ENCODE peak calls at places on chromosome 15, in seven cellular contexts. R is PC-9; T is GM13977; N is fibroblast of the aortic adventitia; V is sigmoid colon; X is bronchial epithelial cell; G is CD4-positive, alpha-beta T cell. Q is an unnamed sample.

GRCh38 chr15:89912674-89913396 is at the start of gene ARPIN:
- DNase-seq in R (no peak), T (no peak), N (peak; percentile 47), V (peak; percentile 82), X (no peak), G (no peak), Q (peak; percentile 78)

GRCh38 chr15:95495033-95495541 is 835.4 kb upstream of the NR2F2 start:
- DNase-seq in R (no peak), T (no peak), N (peak; percentile 34), V (no peak), X (no peak), G (no peak), Q (no peak)

GRCh38 chr15:81161215-81161673 is 27.2 kb downstream of the CFAP161 start:
- DNase-seq in R (no peak), T (no peak), N (no peak), V (no peak), X (no peak), G (no peak), Q (no peak)

GRCh38 chr15:91021516-91022074 is 799 bp downstream of the VPS33B start:
- DNase-seq in R (no peak), T (no peak), N (peak; percentile 17), V (no peak), X (peak; percentile 67), G (no peak), Q (peak; percentile 22)

GRCh38 chr15:57133127-57133968 is 214.9 kb downstream of the TCF12 start:
- DNase-seq in R (no peak), T (peak; percentile 29), N (no peak), V (no peak), X (no peak), G (no peak), Q (peak; percentile 90)

GRCh38 chr15:59292393-59292792 is 80.3 kb downstream of the MYO1E start:
- DNase-seq in R (no peak), T (no peak), N (peak; percentile 63), V (no peak), X (no peak), G (no peak), Q (no peak)

GRCh38 chr15:33580526-33580925 is 269.8 kb downstream of the RYR3 start:
- DNase-seq in R (no peak), T (no peak), N (no peak), V (no peak), X (no peak), G (no peak), Q (no peak)

GRCh38 chr15:29749365-29750086 is 72.7 kb downstream of the TJP1 start:
- DNase-seq in R (no peak), T (no peak), N (no peak), V (no peak), X (no peak), G (no peak), Q (no peak)

GRCh38 chr15:92383528-92384326 is 10.0 kb upstream of the ST8SIA2 start:
- DNase-seq in R (no peak), T (peak; percentile 39), N (no peak), V (no peak), X (no peak), G (no peak), Q (peak; percentile 77)

GRCh38 chr15:73915085-73915484 is 11.2 kb upstream of the LOXL1 start:
- DNase-seq in R (peak; percentile 96), T (no peak), N (no peak), V (no peak), X (peak; percentile 35), G (no peak), Q (no peak)

GRCh38 chr15:67059127-67059553 is 6.3 kb upstream of the SMAD3 start:
- DNase-seq in R (no peak), T (no peak), N (no peak), V (no peak), X (no peak), G (no peak), Q (no peak)

GRCh38 chr15:90106522-90107117 is 4.4 kb upstream of the IDH2 start:
- DNase-seq in R (peak; percentile 61), T (no peak), N (peak; percentile 55), V (peak; percentile 80), X (peak; percentile 71), G (no peak), Q (no peak)

GRCh38 chr15:85454403-85454802 is 74.0 kb downstream of the AKAP13 start:
- DNase-seq in R (no peak), T (no peak), N (no peak), V (no peak), X (peak; percentile 41), G (no peak), Q (no peak)
- TF ChIP-seq CTCF in R (no peak), T (no peak), N (no peak), V (no peak), X (no peak), G (no peak), Q (no peak)

DNA sequence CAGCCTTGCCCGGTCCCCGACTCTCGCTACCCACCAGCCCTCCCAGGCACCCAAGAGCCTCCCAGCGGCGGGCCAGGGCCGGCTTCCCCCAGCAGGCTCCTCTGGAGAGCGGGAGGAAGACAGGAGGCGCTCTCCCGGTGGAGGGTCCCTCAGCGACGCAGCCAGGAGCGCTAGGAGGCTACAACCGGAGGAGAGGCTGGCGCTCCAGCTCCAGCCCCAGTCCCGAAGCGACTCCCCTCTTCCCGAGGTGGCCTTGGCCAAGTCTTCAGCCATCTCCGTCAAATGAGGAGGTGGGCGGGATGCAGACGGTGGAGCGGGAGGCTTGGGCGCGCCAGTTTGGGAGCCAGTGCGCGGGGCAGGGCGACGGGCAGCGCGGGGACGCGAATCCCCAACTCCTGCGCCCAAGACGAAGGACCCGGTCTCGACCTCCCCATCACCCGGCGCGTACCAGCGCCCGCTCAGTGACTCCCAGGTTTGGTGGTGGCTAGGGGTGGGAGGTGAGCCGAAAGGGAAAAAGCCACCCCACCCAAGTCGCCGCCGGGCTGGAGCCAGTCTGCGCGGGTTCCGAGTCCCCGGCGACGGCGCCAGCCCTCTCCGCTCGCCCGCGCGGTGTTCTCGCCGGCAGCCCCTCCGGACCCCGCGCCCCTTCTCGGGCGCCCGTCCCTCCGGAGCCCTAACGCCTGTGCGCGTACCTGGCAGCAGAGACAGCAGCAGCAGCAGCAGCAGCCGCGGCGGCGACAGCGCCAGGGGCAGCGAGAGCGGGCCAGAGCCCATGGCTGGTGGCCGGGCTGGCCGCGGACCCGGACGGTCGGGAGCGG is 566 bp downstream of the CHRNA3 start:
- DNase-seq in R (no peak), T (peak; percentile 48), N (no peak), V (no peak), X (no peak), G (no peak), Q (peak; percentile 80)
- TF ChIP-seq CTCF in R (no peak), T (no peak), N (peak; percentile 29), V (no peak), X (peak; percentile 31), G (no peak), Q (no peak)

DNA sequence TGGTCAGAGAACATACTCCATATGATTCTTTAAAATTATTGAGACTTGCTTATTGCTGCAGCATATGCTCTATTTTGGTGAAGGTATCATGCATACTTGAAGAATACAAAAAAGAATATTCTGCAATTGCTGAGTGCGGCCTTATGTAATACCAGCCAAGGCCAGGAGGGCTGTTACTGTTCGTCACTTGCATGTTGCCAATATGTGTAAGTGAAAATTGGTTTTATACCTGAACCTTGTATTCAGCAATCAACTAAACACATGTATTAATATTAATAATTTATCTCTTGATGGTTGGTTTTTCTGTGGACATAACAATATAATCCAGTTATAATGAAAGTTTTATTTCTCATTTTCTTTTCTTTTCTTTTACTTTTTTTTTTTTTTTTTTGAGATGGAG is 13.9 kb upstream of the GABRA5 start:
- DNase-seq in R (no peak), T (no peak), N (no peak), V (no peak), X (no peak), G (no peak), Q (no peak)
- TF ChIP-seq CTCF in R (no peak), T (no peak), N (no peak), V (no peak), X (no peak), G (no peak), Q (peak; percentile 41)

GRCh38 chr15:82809308-82810060 is at the start of gene WHAMM:
- DNase-seq in R (peak; percentile 95), T (peak; percentile 91), N (peak; percentile 98), V (peak; percentile 100), X (peak; percentile 98), G (peak; percentile 91), Q (peak; percentile 95)
- TF ChIP-seq CTCF in R (no peak), T (peak; percentile 44), N (no peak), V (no peak), X (peak; percentile 6), G (no peak), Q (no peak)

GRCh38 chr15:38859574-38859973 is 295.0 kb upstream of the RASGRP1 start:
- DNase-seq in R (no peak), T (no peak), N (no peak), V (no peak), X (no peak), G (no peak), Q (no peak)

GRCh38 chr15:38857814-38858213 is 293.2 kb upstream of the RASGRP1 start:
- DNase-seq in R (no peak), T (no peak), N (no peak), V (no peak), X (no peak), G (no peak), Q (no peak)

GRCh38 chr15:38854506-38854905 is 289.9 kb upstream of the RASGRP1 start:
- DNase-seq in R (no peak), T (no peak), N (no peak), V (no peak), X (no peak), G (no peak), Q (no peak)

GRCh38 chr15:38853608-38854007 is 289.0 kb upstream of the RASGRP1 start:
- DNase-seq in R (no peak), T (peak; percentile 11), N (no peak), V (no peak), X (peak; percentile 32), G (peak; percentile 24), Q (peak; percentile 45)
- TF ChIP-seq CTCF in R (no peak), T (peak; percentile 44), N (peak; percentile 52), V (no peak), X (peak; percentile 68), G (no peak), Q (no peak)

DNA sequence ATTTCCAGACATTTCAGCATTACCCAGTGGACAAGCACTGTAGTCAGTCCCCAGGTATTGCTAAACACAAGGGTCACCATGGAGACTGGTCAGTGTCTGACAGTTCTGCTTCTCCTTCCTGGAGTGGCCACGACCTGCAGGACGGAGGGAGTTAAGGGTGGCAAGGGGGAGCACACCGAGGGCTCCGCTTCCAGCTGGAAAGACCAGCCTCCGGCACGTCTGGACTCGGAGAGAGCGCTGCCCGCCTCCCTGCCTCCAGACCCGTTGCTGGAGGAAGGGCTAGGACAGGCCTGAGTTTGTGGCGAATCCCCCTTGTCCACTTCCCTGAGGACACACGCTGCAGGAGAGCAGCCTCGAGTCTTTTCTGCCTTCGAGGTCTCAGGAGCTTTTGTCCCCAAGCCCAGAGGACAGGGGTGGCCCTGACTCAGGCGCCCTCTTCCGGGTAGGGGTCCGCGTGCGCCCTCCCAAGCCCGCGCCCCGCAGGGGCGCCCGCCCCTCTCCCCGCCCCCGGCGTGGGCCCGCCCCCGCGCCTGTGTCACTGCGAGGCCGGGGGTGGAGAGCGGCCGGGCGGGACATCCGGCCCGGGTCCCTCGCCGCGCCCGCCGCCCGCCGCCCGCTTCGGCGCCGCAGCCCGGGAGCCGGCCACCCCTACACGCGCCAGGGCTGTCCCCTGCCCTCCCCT is at the start of gene CHST14:
- DNase-seq in R (peak; percentile 61), T (peak; percentile 92), N (peak; percentile 31), V (peak; percentile 75), X (no peak), G (peak; percentile 56), Q (peak; percentile 67)
- TF ChIP-seq CTCF in R (no peak), T (no peak), N (no peak), V (no peak), X (no peak), G (no peak), Q (no peak)

Q was measured in glutamatergic neuron.